ENCODE peak calls at places on chromosome 15, in seven cellular contexts. One of them, this sample, is unnamed. For H3K9me3, the result is how much of the 10 kb centered on the place peaks cover.

GRCh38 chr15:63826513-63826912 is 7.2 kb downstream of the HERC1 start:
- DNase-seq in fibroblast of lung: peak
- DNase-seq in mammary epithelial cell: no peak
- DNase-seq in body of pancreas: no peak
- DNase-seq in CD4-positive, alpha-beta memory T cell: peak
- DNase-seq in cardiac muscle cell: peak
- DNase-seq in IMR-90: peak
- DNase-seq in this sample: no peak

GRCh38 chr15:52524223-52525136 is 4.2 kb downstream of the MYO5A start:
- DNase-seq in fibroblast of lung: no peak
- DNase-seq in mammary epithelial cell: no peak
- DNase-seq in body of pancreas: no peak
- DNase-seq in CD4-positive, alpha-beta memory T cell: no peak
- DNase-seq in cardiac muscle cell: no peak
- DNase-seq in IMR-90: no peak
- DNase-seq in this sample: no peak

GRCh38 chr15:57329582-57330367 is 46.5 kb upstream of the CGNL1 start:
- DNase-seq in fibroblast of lung: no peak
- DNase-seq in mammary epithelial cell: no peak
- DNase-seq in body of pancreas: no peak
- DNase-seq in CD4-positive, alpha-beta memory T cell: no peak
- DNase-seq in cardiac muscle cell: no peak
- DNase-seq in IMR-90: no peak
- DNase-seq in this sample: no peak

GRCh38 chr15:41692049-41692448 is 31.8 kb downstream of the MGA start:
- DNase-seq in fibroblast of lung: no peak
- DNase-seq in mammary epithelial cell: no peak
- DNase-seq in body of pancreas: no peak
- DNase-seq in CD4-positive, alpha-beta memory T cell: no peak
- DNase-seq in cardiac muscle cell: peak
- DNase-seq in IMR-90: no peak
- DNase-seq in this sample: no peak

GRCh38 chr15:94168250-94168649 is 63.1 kb upstream of the MCTP2 start:
- DNase-seq in fibroblast of lung: no peak
- DNase-seq in mammary epithelial cell: no peak
- DNase-seq in body of pancreas: no peak
- DNase-seq in CD4-positive, alpha-beta memory T cell: no peak
- DNase-seq in cardiac muscle cell: no peak
- DNase-seq in IMR-90: no peak
- DNase-seq in this sample: no peak

GRCh38 chr15:73940061-73940981 is 14.1 kb downstream of the LOXL1 start:
- DNase-seq in fibroblast of lung: no peak
- DNase-seq in mammary epithelial cell: no peak
- DNase-seq in body of pancreas: no peak
- DNase-seq in CD4-positive, alpha-beta memory T cell: no peak
- DNase-seq in cardiac muscle cell: no peak
- DNase-seq in IMR-90: no peak
- DNase-seq in this sample: peak

GRCh38 chr15:35697549-35698299 is 151.8 kb upstream of the DPH6 start:
- DNase-seq in fibroblast of lung: peak
- DNase-seq in mammary epithelial cell: no peak
- DNase-seq in body of pancreas: no peak
- DNase-seq in CD4-positive, alpha-beta memory T cell: no peak
- DNase-seq in cardiac muscle cell: peak
- DNase-seq in IMR-90: peak
- DNase-seq in this sample: peak

GRCh38 chr15:47987908-47988532 is 132.8 kb upstream of the SLC24A5 start:
- DNase-seq in fibroblast of lung: peak
- DNase-seq in mammary epithelial cell: peak
- DNase-seq in body of pancreas: peak
- DNase-seq in CD4-positive, alpha-beta memory T cell: peak
- DNase-seq in cardiac muscle cell: peak
- DNase-seq in IMR-90: peak
- DNase-seq in this sample: no peak

GRCh38 chr15:23497710-23498111 is 50.7 kb upstream of the GOLGA6L2 start:
- DNase-seq in fibroblast of lung: peak
- DNase-seq in mammary epithelial cell: no peak
- DNase-seq in body of pancreas: peak
- DNase-seq in CD4-positive, alpha-beta memory T cell: no peak
- DNase-seq in cardiac muscle cell: peak
- DNase-seq in IMR-90: no peak
- DNase-seq in this sample: no peak

GRCh38 chr15:65106011-65106590 is 8.9 kb downstream of the UBAP1L start:
- DNase-seq in fibroblast of lung: no peak
- DNase-seq in mammary epithelial cell: no peak
- DNase-seq in body of pancreas: no peak
- DNase-seq in CD4-positive, alpha-beta memory T cell: no peak
- DNase-seq in cardiac muscle cell: no peak
- DNase-seq in IMR-90: no peak
- DNase-seq in this sample: no peak

GRCh38 chr15:48719668-48720067 is 74.2 kb upstream of the FBN1 start:
- DNase-seq in fibroblast of lung: no peak
- DNase-seq in mammary epithelial cell: no peak
- DNase-seq in body of pancreas: no peak
- DNase-seq in CD4-positive, alpha-beta memory T cell: no peak
- DNase-seq in cardiac muscle cell: no peak
- DNase-seq in IMR-90: no peak
- DNase-seq in this sample: no peak

GRCh38 chr15:65066001-65066634 is 1.7 kb downstream of the RASL12 start:
- DNase-seq in fibroblast of lung: no peak
- DNase-seq in mammary epithelial cell: no peak
- DNase-seq in body of pancreas: no peak
- DNase-seq in CD4-positive, alpha-beta memory T cell: no peak
- DNase-seq in cardiac muscle cell: no peak
- DNase-seq in IMR-90: peak
- DNase-seq in this sample: no peak

GRCh38 chr15:93955197-93955596 is 276.2 kb upstream of the MCTP2 start:
- DNase-seq in fibroblast of lung: no peak
- DNase-seq in mammary epithelial cell: no peak
- DNase-seq in body of pancreas: no peak
- DNase-seq in CD4-positive, alpha-beta memory T cell: no peak
- DNase-seq in cardiac muscle cell: peak
- DNase-seq in IMR-90: no peak
- DNase-seq in this sample: no peak

GRCh38 chr15:90305932-90306331 is 40.5 kb downstream of the NGRN start:
- DNase-seq in fibroblast of lung: no peak
- DNase-seq in mammary epithelial cell: no peak
- DNase-seq in body of pancreas: no peak
- DNase-seq in CD4-positive, alpha-beta memory T cell: no peak
- DNase-seq in cardiac muscle cell: no peak
- DNase-seq in IMR-90: no peak
- DNase-seq in this sample: no peak

GRCh38 chr15:65862682-65863081 is 6.6 kb upstream of the RAB11A start:
- DNase-seq in fibroblast of lung: peak
- DNase-seq in mammary epithelial cell: peak
- DNase-seq in body of pancreas: peak
- DNase-seq in CD4-positive, alpha-beta memory T cell: peak
- DNase-seq in cardiac muscle cell: peak
- DNase-seq in IMR-90: peak
- DNase-seq in this sample: no peak

GRCh38 chr15:100690786-100691160 is 88.4 kb downstream of the ASB7 start:
- DNase-seq in fibroblast of lung: no peak
- DNase-seq in mammary epithelial cell: no peak
- DNase-seq in body of pancreas: no peak
- DNase-seq in CD4-positive, alpha-beta memory T cell: no peak
- DNase-seq in cardiac muscle cell: no peak
- DNase-seq in IMR-90: no peak
- DNase-seq in this sample: no peak

GRCh38 chr15:29139540-29140459 is 129.8 kb downstream of the NSMCE3 start:
- DNase-seq in fibroblast of lung: peak
- DNase-seq in mammary epithelial cell: no peak
- DNase-seq in body of pancreas: peak
- DNase-seq in CD4-positive, alpha-beta memory T cell: peak
- DNase-seq in cardiac muscle cell: peak
- DNase-seq in IMR-90: peak
- DNase-seq in this sample: peak

GRCh38 chr15:91950631-91951384 is 97.3 kb downstream of the SLCO3A1 start:
- DNase-seq in fibroblast of lung: peak
- DNase-seq in mammary epithelial cell: peak
- DNase-seq in body of pancreas: no peak
- DNase-seq in CD4-positive, alpha-beta memory T cell: no peak
- DNase-seq in cardiac muscle cell: no peak
- DNase-seq in IMR-90: peak
- DNase-seq in this sample: no peak

GRCh38 chr15:77818484-77819270 is 186.0 kb upstream of the LINGO1 start:
- DNase-seq in fibroblast of lung: no peak
- DNase-seq in mammary epithelial cell: no peak
- DNase-seq in body of pancreas: no peak
- DNase-seq in CD4-positive, alpha-beta memory T cell: no peak
- DNase-seq in cardiac muscle cell: peak
- DNase-seq in IMR-90: no peak
- DNase-seq in this sample: no peak

GRCh38 chr15:59439571-59439970 is 1.6 kb downstream of the FAM81A start:
- DNase-seq in fibroblast of lung: no peak
- DNase-seq in mammary epithelial cell: no peak
- DNase-seq in body of pancreas: no peak
- DNase-seq in CD4-positive, alpha-beta memory T cell: no peak
- DNase-seq in cardiac muscle cell: no peak
- DNase-seq in IMR-90: no peak
- DNase-seq in this sample: no peak

GRCh38 chr15:69762373-69763148 is 309.9 kb downstream of the RPLP1 start:
- DNase-seq in fibroblast of lung: no peak
- DNase-seq in mammary epithelial cell: no peak
- DNase-seq in body of pancreas: no peak
- DNase-seq in CD4-positive, alpha-beta memory T cell: no peak
- DNase-seq in cardiac muscle cell: peak
- DNase-seq in IMR-90: no peak
- DNase-seq in this sample: no peak

GRCh38 chr15:81101894-81102815 is 31.9 kb upstream of the CFAP161 start:
- DNase-seq in fibroblast of lung: no peak
- DNase-seq in mammary epithelial cell: no peak
- DNase-seq in body of pancreas: no peak
- DNase-seq in CD4-positive, alpha-beta memory T cell: no peak
- DNase-seq in cardiac muscle cell: no peak
- DNase-seq in IMR-90: no peak
- DNase-seq in this sample: no peak

GRCh38 chr15:70665599-70665998 is 97.8 kb downstream of the UACA start:
- DNase-seq in fibroblast of lung: no peak
- DNase-seq in mammary epithelial cell: no peak
- DNase-seq in body of pancreas: no peak
- DNase-seq in CD4-positive, alpha-beta memory T cell: no peak
- DNase-seq in cardiac muscle cell: no peak
- DNase-seq in IMR-90: no peak
- DNase-seq in this sample: no peak

GRCh38 chr15:31439328-31439727 is 112.7 kb downstream of the KLF13 start:
- DNase-seq in fibroblast of lung: no peak
- DNase-seq in mammary epithelial cell: no peak
- DNase-seq in body of pancreas: no peak
- DNase-seq in CD4-positive, alpha-beta memory T cell: no peak
- DNase-seq in cardiac muscle cell: no peak
- DNase-seq in IMR-90: no peak
- DNase-seq in this sample: no peak

GRCh38 chr15:67998599-67999122 is 55.5 kb upstream of the PIAS1 start:
- DNase-seq in fibroblast of lung: peak
- DNase-seq in mammary epithelial cell: peak
- DNase-seq in body of pancreas: peak
- DNase-seq in CD4-positive, alpha-beta memory T cell: no peak
- DNase-seq in cardiac muscle cell: no peak
- DNase-seq in IMR-90: peak
- DNase-seq in this sample: no peak

GRCh38 chr15:62770752-62771151 is 271.8 kb upstream of the TPM1 start:
- DNase-seq in fibroblast of lung: peak
- DNase-seq in mammary epithelial cell: peak
- DNase-seq in body of pancreas: no peak
- DNase-seq in CD4-positive, alpha-beta memory T cell: no peak
- DNase-seq in cardiac muscle cell: no peak
- DNase-seq in IMR-90: peak
- DNase-seq in this sample: no peak

GRCh38 chr15:90099868-90100854 is 2.1 kb downstream of the IDH2 start:
- DNase-seq in fibroblast of lung: no peak
- DNase-seq in mammary epithelial cell: peak
- DNase-seq in body of pancreas: peak
- DNase-seq in CD4-positive, alpha-beta memory T cell: no peak
- DNase-seq in cardiac muscle cell: no peak
- DNase-seq in IMR-90: peak
- DNase-seq in this sample: peak

GRCh38 chr15:39142500-39142899 is 438.4 kb upstream of the THBS1 start:
- DNase-seq in fibroblast of lung: no peak
- DNase-seq in mammary epithelial cell: no peak
- DNase-seq in body of pancreas: no peak
- DNase-seq in CD4-positive, alpha-beta memory T cell: no peak
- DNase-seq in cardiac muscle cell: no peak
- DNase-seq in IMR-90: no peak
- DNase-seq in this sample: no peak

GRCh38 chr15:70853855-70854668 is at the start of gene LARP6:
- DNase-seq in fibroblast of lung: peak
- DNase-seq in mammary epithelial cell: peak
- DNase-seq in body of pancreas: peak
- DNase-seq in CD4-positive, alpha-beta memory T cell: peak
- DNase-seq in cardiac muscle cell: peak
- DNase-seq in IMR-90: peak
- DNase-seq in this sample: peak

GRCh38 chr15:25070357-25070963 is 115.7 kb downstream of the SNRPN start:
- DNase-seq in fibroblast of lung: no peak
- DNase-seq in mammary epithelial cell: no peak
- DNase-seq in body of pancreas: no peak
- DNase-seq in CD4-positive, alpha-beta memory T cell: no peak
- DNase-seq in cardiac muscle cell: no peak
- DNase-seq in IMR-90: no peak
- DNase-seq in this sample: no peak
- H3K9me3 ChIP-seq in fibroblast of lung: half or more
- H3K9me3 ChIP-seq in mammary epithelial cell: half or more
- H3K9me3 ChIP-seq in body of pancreas: half or more
- H3K9me3 ChIP-seq in CD4-positive, alpha-beta memory T cell: under half
- H3K9me3 ChIP-seq in cardiac muscle cell: under half
- H3K9me3 ChIP-seq in IMR-90: half or more
- H3K9me3 ChIP-seq in this sample: under half

GRCh38 chr15:40314723-40315276 is 7.1 kb upstream of the PLCB2 start:
- DNase-seq in fibroblast of lung: no peak
- DNase-seq in mammary epithelial cell: peak
- DNase-seq in body of pancreas: no peak
- DNase-seq in CD4-positive, alpha-beta memory T cell: no peak
- DNase-seq in cardiac muscle cell: no peak
- DNase-seq in IMR-90: peak
- DNase-seq in this sample: no peak
- H3K4me3 ChIP-seq in fibroblast of lung: no peak
- H3K4me3 ChIP-seq in mammary epithelial cell: no peak
- H3K4me3 ChIP-seq in body of pancreas: no peak
- H3K4me3 ChIP-seq in CD4-positive, alpha-beta memory T cell: no peak
- H3K4me3 ChIP-seq in cardiac muscle cell: no peak
- H3K4me3 ChIP-seq in IMR-90: no peak
- H3K4me3 ChIP-seq in this sample: no peak

GRCh38 chr15:26442680-26443079 is 330.2 kb downstream of the GABRB3 start:
- DNase-seq in fibroblast of lung: no peak
- DNase-seq in mammary epithelial cell: no peak
- DNase-seq in body of pancreas: no peak
- DNase-seq in CD4-positive, alpha-beta memory T cell: no peak
- DNase-seq in cardiac muscle cell: no peak
- DNase-seq in IMR-90: no peak
- DNase-seq in this sample: no peak
- H3K9me3 ChIP-seq in fibroblast of lung: under half
- H3K9me3 ChIP-seq in mammary epithelial cell: under half
- H3K9me3 ChIP-seq in body of pancreas: under half
- H3K9me3 ChIP-seq in CD4-positive, alpha-beta memory T cell: under half
- H3K9me3 ChIP-seq in cardiac muscle cell: under half
- H3K9me3 ChIP-seq in IMR-90: under half
- H3K9me3 ChIP-seq in this sample: under half

DNA sequence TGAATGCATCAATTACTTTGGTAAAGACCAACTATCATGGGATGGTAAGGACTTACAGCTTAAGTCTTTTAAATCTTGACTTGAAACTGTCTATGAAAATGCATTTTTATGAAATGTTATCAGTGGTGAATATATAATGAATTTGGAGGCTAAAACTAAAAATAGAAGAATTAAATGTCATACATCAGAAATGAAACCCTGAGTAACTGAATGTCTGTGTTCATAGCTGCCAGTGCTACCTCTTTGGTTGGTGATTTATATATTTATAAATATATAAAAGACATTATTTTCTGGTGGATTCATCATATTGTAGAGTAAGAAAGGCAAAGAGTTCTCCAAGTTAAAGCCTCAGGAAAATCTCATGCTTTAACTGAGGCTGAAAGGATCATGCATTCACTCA is 12.2 kb downstream of the SLC12A6 start:
- DNase-seq in fibroblast of lung: no peak
- DNase-seq in mammary epithelial cell: no peak
- DNase-seq in body of pancreas: no peak
- DNase-seq in CD4-positive, alpha-beta memory T cell: no peak
- DNase-seq in cardiac muscle cell: no peak
- DNase-seq in IMR-90: no peak
- DNase-seq in this sample: no peak
- H3K4me3 ChIP-seq in fibroblast of lung: no peak
- H3K4me3 ChIP-seq in mammary epithelial cell: no peak
- H3K4me3 ChIP-seq in body of pancreas: no peak
- H3K4me3 ChIP-seq in CD4-positive, alpha-beta memory T cell: no peak
- H3K4me3 ChIP-seq in cardiac muscle cell: no peak
- H3K4me3 ChIP-seq in IMR-90: no peak
- H3K4me3 ChIP-seq in this sample: no peak

This sample was measured in right lobe of liver.